ENCODE peak calls at places on chromosomes 11 and 22, in five cellular contexts. W is fibroblast of lung, T is upper lobe of right lung, G is right lobe of liver, N is stomach. C is an unnamed sample.

GRCh38 chr11:123451183-123451907 is 21.3 kb downstream of the GRAMD1B start:
- DNase-seq in G (no peak), T (no peak), N (no peak), W (no peak), C (no peak)

GRCh38 chr11:62593434-62594044 is 2.2 kb upstream of the TUT1 start:
- DNase-seq in N (peak; percentile 87), W (peak; percentile 78), G (peak; percentile 77), T (peak; percentile 90), C (no peak)

GRCh38 chr11:2525941-2526807 is 81.4 kb downstream of the KCNQ1 start:
- DNase-seq in G (peak; percentile 40), N (peak; percentile 63), T (peak; percentile 63), W (no peak), C (peak; percentile 54)

GRCh38 chr11:81970886-81971285 is 762.8 kb downstream of the FAM181B start:
- DNase-seq in N (no peak), W (no peak), G (no peak), T (no peak), C (no peak)

GRCh38 chr11:8282621-8283509 is 19.2 kb upstream of the LMO1 start:
- DNase-seq in N (no peak), W (no peak), G (peak; percentile 28), T (no peak), C (no peak)

GRCh38 chr22:18104566-18104965 is 6.0 kb upstream of the TUBA8 start:
- DNase-seq in G (no peak), N (no peak), T (no peak), W (peak; percentile 11), C (no peak)

GRCh38 chr22:46081036-46081830 is 69.1 kb upstream of the PPARA start:
- DNase-seq in G (peak; percentile 42), W (no peak), N (peak; percentile 33), T (peak; percentile 62), C (peak; percentile 70)

GRCh38 chr11:2366271-2366670 is 10.8 kb upstream of the CD81 start:
- DNase-seq in W (no peak), N (no peak), T (no peak), G (no peak), C (no peak)

GRCh38 chr22:24938741-24939341 is 7.7 kb downstream of the LHFPL7 start:
- DNase-seq in N (no peak), W (peak; percentile 46), G (no peak), T (no peak), C (no peak)

GRCh38 chr11:100849009-100849913 is 162.2 kb downstream of the ARHGAP42 start:
- DNase-seq in G (no peak), N (no peak), T (no peak), W (peak; percentile 95), C (no peak)

GRCh38 chr22:38834991-38835390 is 8.8 kb downstream of the NPTXR start:
- DNase-seq in T (no peak), W (no peak), G (no peak), N (no peak), C (peak; percentile 23)

GRCh38 chr22:30304495-30305244 is 15.4 kb upstream of the CASTOR1 start:
- DNase-seq in G (peak; percentile 51), N (peak; percentile 79), T (peak; percentile 70), W (no peak), C (no peak)

GRCh38 chr22:42820075-42820763 is 36.9 kb downstream of the ARFGAP3 start:
- DNase-seq in W (peak; percentile 90), G (no peak), T (no peak), N (no peak), C (no peak)

GRCh38 chr11:74701351-74701750 is 29.9 kb downstream of the CHRDL2 start:
- DNase-seq in W (no peak), T (no peak), N (no peak), G (no peak), C (no peak)

GRCh38 chr22:36431977-36432376 is 44.2 kb upstream of the MYH9 start:
- DNase-seq in G (no peak), T (no peak), N (no peak), W (no peak), C (no peak)

GRCh38 chr11:15750535-15751297 is 605.6 kb downstream of the SOX6 start:
- DNase-seq in W (no peak), T (no peak), G (no peak), N (no peak), C (no peak)

GRCh38 chr22:23693979-23694680 is 3.3 kb downstream of the RGL4 start:
- DNase-seq in W (no peak), T (no peak), N (no peak), G (no peak), C (no peak)

GRCh38 chr11:111941963-111942362 is 4.8 kb downstream of the DIXDC1 start:
- DNase-seq in G (no peak), T (no peak), W (no peak), N (no peak), C (peak; percentile 71)

GRCh38 chr11:64298966-64299846 is 952 bp upstream of the CATSPERZ start:
- DNase-seq in N (peak; percentile 79), W (peak; percentile 28), G (no peak), T (peak; percentile 86), C (no peak)

GRCh38 chr11:64569300-64569970 is 21.6 kb upstream of the SLC22A12 start:
- DNase-seq in N (no peak), G (no peak), W (no peak), T (peak; percentile 40), C (peak; percentile 22)

GRCh38 chr11:73141031-73141308 is 1.1 kb downstream of the FCHSD2 start:
- DNase-seq in G (peak; percentile 56), T (no peak), W (no peak), N (no peak), C (no peak)

GRCh38 chr22:43343262-43343988 is at the start of gene SCUBE1:
- DNase-seq in W (no peak), G (peak; percentile 70), T (peak; percentile 85), N (peak; percentile 63), C (no peak)

GRCh38 chr22:41401781-41402648 is 20.3 kb downstream of the TEF start:
- DNase-seq in W (peak; percentile 90), T (peak; percentile 86), N (peak; percentile 95), G (peak; percentile 93), C (no peak)

GRCh38 chr11:22338465-22338810 is 257 bp downstream of the SLC17A6 start:
- DNase-seq in T (no peak), W (no peak), N (no peak), G (no peak), C (no peak)

GRCh38 chr11:125398994-125399638 is 96.9 kb downstream of the FEZ1 start:
- DNase-seq in N (no peak), W (no peak), G (no peak), T (no peak), C (no peak)

GRCh38 chr22:44683881-44684280 is 18.1 kb upstream of the PRR5 start:
- DNase-seq in G (no peak), T (no peak), N (no peak), W (no peak), C (no peak)

GRCh38 chr11:60251485-60252207 is 8.7 kb upstream of the MS4A4E start:
- DNase-seq in G (no peak), N (no peak), W (peak; percentile 21), T (no peak), C (no peak)

GRCh38 chr11:60919956-60920355 is 4.3 kb upstream of the TMEM132A start:
- DNase-seq in T (no peak), W (no peak), G (no peak), N (no peak), C (no peak)

GRCh38 chr22:24513706-24514240 is 18.6 kb downstream of the UPB1 start:
- DNase-seq in N (no peak), W (no peak), T (no peak), G (no peak), C (no peak)

GRCh38 chr11:76797341-76798201 is 14.4 kb downstream of the TSKU start:
- DNase-seq in T (no peak), W (no peak), G (peak; percentile 57), N (no peak), C (no peak)
- TF ChIP-seq CTCF in T (no peak), W (no peak), G (no peak), N (no peak), C (no peak)

GRCh38 chr11:567629-568258 is 7.0 kb downstream of the RASSF7 start:
- DNase-seq in W (no peak), N (no peak), T (no peak), G (peak; percentile 57), C (no peak)

GRCh38 chr11:567036-567628 is 6.4 kb downstream of the RASSF7 start:
- DNase-seq in W (no peak), T (no peak), G (peak; percentile 67), N (no peak), C (no peak)

GRCh38 chr11:565921-566509 is 5.2 kb downstream of the RASSF7 start:
- DNase-seq in G (no peak), N (no peak), W (no peak), T (no peak), C (no peak)

GRCh38 chr11:569273-569885 is 6.9 kb upstream of the PHRF1 start:
- DNase-seq in T (no peak), G (peak; percentile 93), W (no peak), N (peak; percentile 49), C (no peak)

GRCh38 chr11:568306-569259 is 7.7 kb upstream of the PHRF1 start:
- DNase-seq in T (peak; percentile 96), N (peak; percentile 96), G (peak; percentile 97), W (peak; percentile 84), C (peak; percentile 92)
- H3K4me3 ChIP-seq in T (peak overlapping the region; percentile 56), N (peak overlapping the region; percentile 65), G (peak overlapping the region; percentile 71), W (peak overlapping the region; percentile 56), C (peak overlapping the region; percentile 88)

DNA sequence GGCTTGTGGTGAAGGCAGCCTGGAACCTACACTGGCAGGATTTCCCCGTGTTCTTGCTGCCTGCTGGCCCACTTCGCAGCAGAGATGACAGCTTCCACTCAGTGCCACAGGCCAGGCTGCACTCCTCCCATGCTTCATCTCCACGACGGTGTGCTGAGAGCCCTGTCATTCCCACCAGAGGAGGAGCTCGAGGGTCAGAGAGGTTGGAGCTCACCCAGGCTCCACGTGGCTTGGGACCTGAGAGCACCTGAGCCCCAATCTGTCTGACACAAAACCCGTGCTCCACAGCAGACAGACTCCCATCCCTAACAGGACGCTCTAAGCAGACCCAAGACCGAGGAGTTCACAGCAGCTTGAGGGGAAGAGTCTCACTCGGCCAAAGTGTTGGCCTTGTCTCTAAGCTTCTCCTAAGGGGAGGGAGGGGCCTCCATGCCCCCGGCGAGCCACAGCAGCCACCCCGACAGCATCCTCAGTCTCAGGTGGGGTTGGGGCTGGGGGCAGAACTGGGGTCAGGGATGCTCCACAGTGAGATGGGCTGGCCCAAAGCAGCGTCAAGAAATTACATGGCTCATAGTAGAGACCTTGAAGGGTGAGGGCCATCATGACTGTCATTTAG is 10.7 kb downstream of the LRFN4 start:
- DNase-seq in N (no peak), W (no peak), G (no peak), T (no peak), C (no peak)
- TF ChIP-seq CTCF in N (no peak), W (no peak), G (no peak), T (no peak), C (no peak)

GRCh38 chr11:45852712-45853101 is 5.4 kb downstream of the CRY2 start:
- DNase-seq in N (no peak), T (no peak), W (no peak), G (peak; percentile 63), C (no peak)

GRCh38 chr11:45848654-45849081 is 1.4 kb downstream of the CRY2 start:
- DNase-seq in W (no peak), N (peak; percentile 60), T (no peak), G (peak; percentile 66), C (no peak)

GRCh38 chr11:45852018-45852711 is 4.9 kb downstream of the CRY2 start:
- DNase-seq in W (no peak), G (peak; percentile 84), T (no peak), N (no peak), C (no peak)

GRCh38 chr11:45847908-45848316 is 637 bp downstream of the CRY2 start:
- DNase-seq in T (peak; percentile 74), G (peak; percentile 54), W (peak; percentile 60), N (peak; percentile 66), C (no peak)

GRCh38 chr11:45850446-45850845 is 3.2 kb downstream of the CRY2 start:
- DNase-seq in T (no peak), W (no peak), N (no peak), G (no peak), C (no peak)
- H3K4me3 ChIP-seq in T (no peak overlapping the region), W (no peak overlapping the region), N (no peak overlapping the region), G (peak overlapping the region; percentile 91), C (no peak overlapping the region)